ENCODE peak calls at places on chromosomes 4 and X, in nine cellular contexts. K is activated gamma-delta T cell treated with anti-CD3 and anti-CD28 coated beads, Interleukin-2, amount 50 U/mL, for 16 hours; H is NCI-H510A treated with DMSO at 0.1 percent for 48 hours; A is NCI-H1092 treated with DMSO at 0.1 percent for 48 hours; W is dermis microvascular lymphatic vessel endothelial cell; B is T1000; C is fibroblast of mammary gland; E is fibroblast of lung; T is AML-193. L is an unnamed sample.

GRCh38 chr4:177718514-177718913 is 276.3 kb upstream of the AGA start:
- DNase-seq in K (no peak), H (no peak), A (no peak), W (no peak), B (no peak), C (no peak), E (no peak), T (no peak), L (no peak)

GRCh38 chr4:1112174-1112820 is 1.1 kb downstream of the RNF212 start:
- DNase-seq in K (no peak), H (no peak), A (no peak), W (no peak), B (no peak), C (no peak), E (no peak), T (no peak), L (no peak)

GRCh38 chrX:40021647-40022046 is 76.1 kb downstream of the BCOR start:
- DNase-seq in K (no peak), H (no peak), A (no peak), W (no peak), B (no peak), C (no peak), E (no peak), T (no peak), L (no peak)

GRCh38 chr4:29278580-29278979 is 1441.6 kb upstream of the PCDH7 start:
- DNase-seq in K (no peak), H (no peak), A (no peak), W (peak), B (no peak), C (peak), E (peak), T (no peak), L (peak)

GRCh38 chr4:8544282-8544681 is 35.9 kb upstream of the GPR78 start:
- DNase-seq in K (no peak), H (no peak), A (no peak), W (no peak), B (no peak), C (no peak), E (no peak), T (no peak), L (no peak)

GRCh38 chrX:1453951-1454785 is 1.5 kb upstream of the ASMTL start:
- DNase-seq in K (peak), H (no peak), A (no peak), W (peak), B (no peak), C (peak), E (peak), T (no peak), L (peak)

GRCh38 chrX:133590703-133591505 is 175.6 kb upstream of the GPC4 start:
- DNase-seq in K (no peak), H (no peak), A (no peak), W (no peak), B (no peak), C (peak), E (peak), T (no peak), L (no peak)

GRCh38 chr4:14529653-14530052 is 472.6 kb upstream of the CPEB2 start:
- DNase-seq in K (no peak), H (peak), A (no peak), W (no peak), B (no peak), C (peak), E (peak), T (peak), L (no peak)

GRCh38 chr4:72451349-72451748 is 117.7 kb downstream of the ADAMTS3 start:
- DNase-seq in K (no peak), H (no peak), A (no peak), W (no peak), B (no peak), C (peak), E (peak), T (no peak), L (no peak)

GRCh38 chr4:52837716-52838558 is 24.2 kb upstream of the RASL11B start:
- DNase-seq in K (no peak), H (peak), A (no peak), W (no peak), B (peak), C (peak), E (peak), T (peak), L (no peak)

GRCh38 chrX:39487166-39488006 is 610.4 kb downstream of the BCOR start:
- DNase-seq in K (no peak), H (no peak), A (no peak), W (no peak), B (no peak), C (no peak), E (no peak), T (no peak), L (no peak)

GRCh38 chr4:139470295-139470694 is 16.4 kb downstream of the RAB33B start:
- DNase-seq in K (no peak), H (no peak), A (no peak), W (no peak), B (no peak), C (no peak), E (no peak), T (no peak), L (no peak)

GRCh38 chrX:135185795-135186443 is 14.7 kb upstream of the CT55 start:
- DNase-seq in K (no peak), H (no peak), A (peak), W (peak), B (no peak), C (peak), E (peak), T (peak), L (peak)

GRCh38 chr4:156558365-156559025 is 413.1 kb downstream of the PDGFC start:
- DNase-seq in K (no peak), H (no peak), A (peak), W (no peak), B (no peak), C (no peak), E (peak), T (no peak), L (no peak)

GRCh38 chrX:9746148-9746880 is 19.3 kb downstream of the GPR143 start:
- DNase-seq in K (no peak), H (no peak), A (no peak), W (peak), B (no peak), C (peak), E (peak), T (no peak), L (peak)

GRCh38 chr4:10524196-10524833 is 67.1 kb upstream of the ZNF518B start:
- DNase-seq in K (no peak), H (no peak), A (no peak), W (no peak), B (no peak), C (no peak), E (no peak), T (peak), L (no peak)

GRCh38 chr4:116872308-116872707 is 213.1 kb downstream of the TRAM1L1 start:
- DNase-seq in K (no peak), H (no peak), A (no peak), W (no peak), B (no peak), C (no peak), E (no peak), T (no peak), L (no peak)

GRCh38 chrX:127457161-127457560 is 595.0 kb downstream of the ACTRT1 start:
- DNase-seq in K (no peak), H (no peak), A (no peak), W (no peak), B (no peak), C (no peak), E (no peak), T (no peak), L (no peak)

GRCh38 chr4:148376151-148376550 is 66.1 kb downstream of the NR3C2 start:
- DNase-seq in K (no peak), H (peak), A (peak), W (peak), B (no peak), C (no peak), E (peak), T (peak), L (peak)

GRCh38 chr4:175282407-175282806 is 364.2 kb downstream of the ADAM29 start:
- DNase-seq in K (no peak), H (no peak), A (peak), W (no peak), B (no peak), C (no peak), E (no peak), T (no peak), L (no peak)

GRCh38 chr4:41820473-41820872 is 71.9 kb upstream of the PHOX2B start:
- DNase-seq in K (no peak), H (no peak), A (no peak), W (no peak), B (no peak), C (no peak), E (no peak), T (no peak), L (no peak)

GRCh38 chr4:7288751-7289523 is 96.6 kb downstream of the SORCS2 start:
- DNase-seq in K (no peak), H (no peak), A (no peak), W (no peak), B (no peak), C (no peak), E (no peak), T (no peak), L (no peak)

GRCh38 chr4:40176602-40177001 is 20.2 kb upstream of the RHOH start:
- DNase-seq in K (no peak), H (no peak), A (no peak), W (no peak), B (no peak), C (no peak), E (no peak), T (no peak), L (no peak)

GRCh38 chrX:39377773-39378172 is 576.5 kb downstream of the MID1IP1 start:
- DNase-seq in K (no peak), H (no peak), A (no peak), W (no peak), B (no peak), C (no peak), E (no peak), T (no peak), L (no peak)

GRCh38 chr4:10092481-10093272 is 23.9 kb downstream of the WDR1 start:
- DNase-seq in K (no peak), H (no peak), A (no peak), W (peak), B (no peak), C (peak), E (no peak), T (no peak), L (no peak)

GRCh38 chr4:84215218-84215617 is 283.9 kb downstream of the NKX6-1 start:
- DNase-seq in K (no peak), H (no peak), A (no peak), W (no peak), B (peak), C (peak), E (no peak), T (no peak), L (no peak)

GRCh38 chr4:121900132-121900983 is 30.1 kb upstream of the BBS7 start:
- DNase-seq in K (peak), H (peak), A (peak), W (peak), B (peak), C (peak), E (peak), T (peak), L (peak)

GRCh38 chr4:13461511-13461910 is 22.6 kb downstream of the RAB28 start:
- DNase-seq in K (no peak), H (no peak), A (no peak), W (no peak), B (no peak), C (no peak), E (peak), T (no peak), L (no peak)

GRCh38 chr4:13455411-13455810 is 28.7 kb downstream of the RAB28 start:
- DNase-seq in K (no peak), H (no peak), A (no peak), W (no peak), B (no peak), C (peak), E (no peak), T (no peak), L (no peak)

GRCh38 chr4:188864741-188865140 is 725.5 kb downstream of the TRIML1 start:
- DNase-seq in K (no peak), H (no peak), A (no peak), W (no peak), B (no peak), C (no peak), E (no peak), T (no peak), L (no peak)

GRCh38 chrX:132488092-132488749 is 617 bp downstream of the MBNL3 start:
- DNase-seq in K (no peak), H (no peak), A (peak), W (peak), B (no peak), C (peak), E (peak), T (peak), L (no peak)

GRCh38 chr4:16727218-16727617 is 171.2 kb downstream of the LDB2 start:
- DNase-seq in K (no peak), H (no peak), A (no peak), W (no peak), B (no peak), C (no peak), E (no peak), T (no peak), L (no peak)

GRCh38 chrX:146224442-146224841 is 406.8 kb downstream of the SLITRK2 start:
- DNase-seq in K (no peak), H (no peak), A (peak), W (no peak), B (no peak), C (no peak), E (no peak), T (peak), L (no peak)

GRCh38 chr4:7435411-7436095 is 823 bp upstream of the PSAPL1 start:
- DNase-seq in K (no peak), H (peak), A (no peak), W (no peak), B (no peak), C (no peak), E (no peak), T (no peak), L (no peak)

GRCh38 chr4:45662996-45663395 is 460.9 kb downstream of the GABRG1 start:
- DNase-seq in K (no peak), H (no peak), A (peak), W (peak), B (peak), C (peak), E (peak), T (no peak), L (no peak)

GRCh38 chr4:3070709-3071500 is 3.4 kb downstream of the HTT-AS start:
- DNase-seq in K (no peak), H (no peak), A (no peak), W (no peak), B (no peak), C (no peak), E (no peak), T (no peak), L (no peak)

GRCh38 chrX:19846995-19847790 is 40.2 kb downstream of the SH3KBP1 start:
- DNase-seq in K (no peak), H (no peak), A (no peak), W (peak), B (peak), C (peak), E (peak), T (peak), L (no peak)

GRCh38 chr4:2950221-2950989 is 12.8 kb downstream of the NOP14 start:
- DNase-seq in K (no peak), H (no peak), A (no peak), W (no peak), B (no peak), C (peak), E (no peak), T (no peak), L (no peak)